ENCODE peak calls at places on chromosomes 6 and 20, in four cellular contexts. One of them, this sample, is unnamed.

GRCh38 chr6:170269873-170270541 is 20.9 kb downstream of the DLL1 start:
- DNase-seq in esophagus muscularis mucosa: no peak
- DNase-seq in suprapubic skin: no peak
- DNase-seq in stomach: no peak
- DNase-seq in this sample: no peak

GRCh38 chr20:25453035-25453810 is 45.8 kb downstream of the GINS1 start:
- DNase-seq in stomach: peak; percentile 21
- DNase-seq in esophagus muscularis mucosa: no peak
- DNase-seq in suprapubic skin: no peak
- DNase-seq in this sample: no peak

GRCh38 chr6:169807699-169808607 is 56.5 kb downstream of the ERMARD start:
- DNase-seq in esophagus muscularis mucosa: peak; percentile 70
- DNase-seq in stomach: no peak
- DNase-seq in suprapubic skin: no peak
- DNase-seq in this sample: no peak

GRCh38 chr6:69988458-69989126 is 122.2 kb downstream of the COL19A1 start:
- DNase-seq in esophagus muscularis mucosa: no peak
- DNase-seq in stomach: no peak
- DNase-seq in suprapubic skin: no peak
- DNase-seq in this sample: no peak

GRCh38 chr20:58712116-58712822 is 19.7 kb downstream of the NPEPL1 start:
- DNase-seq in stomach: peak; percentile 17
- DNase-seq in suprapubic skin: peak; percentile 49
- DNase-seq in esophagus muscularis mucosa: peak; percentile 60
- DNase-seq in this sample: no peak

GRCh38 chr20:47821481-47822100 is 36.3 kb upstream of the SULF2 start:
- DNase-seq in suprapubic skin: no peak
- DNase-seq in stomach: no peak
- DNase-seq in esophagus muscularis mucosa: no peak
- DNase-seq in this sample: no peak

GRCh38 chr6:154932562-154933027 is 62.5 kb upstream of the TIAM2 start:
- DNase-seq in esophagus muscularis mucosa: no peak
- DNase-seq in suprapubic skin: no peak
- DNase-seq in stomach: no peak
- DNase-seq in this sample: no peak

GRCh38 chr20:21133404-21133803 is 7.5 kb downstream of the KIZ start:
- DNase-seq in esophagus muscularis mucosa: peak; percentile 39
- DNase-seq in suprapubic skin: no peak
- DNase-seq in stomach: no peak
- DNase-seq in this sample: no peak

GRCh38 chr6:155201461-155202226 is 62.2 kb upstream of the CLDN20 start:
- DNase-seq in esophagus muscularis mucosa: no peak
- DNase-seq in stomach: no peak
- DNase-seq in suprapubic skin: no peak
- DNase-seq in this sample: no peak

GRCh38 chr6:16244869-16245451 is 6.6 kb downstream of the GMPR start:
- DNase-seq in stomach: no peak
- DNase-seq in suprapubic skin: no peak
- DNase-seq in esophagus muscularis mucosa: no peak
- DNase-seq in this sample: no peak

GRCh38 chr6:37308084-37308817 is 45.5 kb upstream of the RNF8 start:
- DNase-seq in esophagus muscularis mucosa: no peak
- DNase-seq in suprapubic skin: no peak
- DNase-seq in stomach: no peak
- DNase-seq in this sample: no peak

GRCh38 chr6:95866732-95867131 is 149.0 kb upstream of the FUT9 start:
- DNase-seq in suprapubic skin: no peak
- DNase-seq in esophagus muscularis mucosa: no peak
- DNase-seq in stomach: peak; percentile 41
- DNase-seq in this sample: no peak

GRCh38 chr6:1621328-1621701 is 11.6 kb downstream of the FOXC1 start:
- DNase-seq in suprapubic skin: peak; percentile 54
- DNase-seq in stomach: no peak
- DNase-seq in esophagus muscularis mucosa: no peak
- DNase-seq in this sample: peak; percentile 76

GRCh38 chr6:85464260-85464644 is 14.4 kb downstream of the NT5E start:
- DNase-seq in esophagus muscularis mucosa: peak; percentile 81
- DNase-seq in suprapubic skin: no peak
- DNase-seq in stomach: no peak
- DNase-seq in this sample: peak; percentile 26

GRCh38 chr20:63574829-63575720 is 1.0 kb upstream of the HELZ2 start:
- DNase-seq in esophagus muscularis mucosa: no peak
- DNase-seq in stomach: no peak
- DNase-seq in suprapubic skin: no peak
- DNase-seq in this sample: no peak

GRCh38 chr6:130982941-130983456 is 80.0 kb downstream of the EPB41L2 start:
- DNase-seq in suprapubic skin: no peak
- DNase-seq in esophagus muscularis mucosa: no peak
- DNase-seq in stomach: no peak
- DNase-seq in this sample: no peak

GRCh38 chr6:130978660-130979396 is 84.2 kb downstream of the EPB41L2 start:
- DNase-seq in esophagus muscularis mucosa: no peak
- DNase-seq in suprapubic skin: no peak
- DNase-seq in stomach: no peak
- DNase-seq in this sample: no peak

GRCh38 chr6:130982060-130982459 is 81.0 kb downstream of the EPB41L2 start:
- DNase-seq in esophagus muscularis mucosa: no peak
- DNase-seq in stomach: no peak
- DNase-seq in suprapubic skin: no peak
- DNase-seq in this sample: no peak

GRCh38 chr6:130980310-130981032 is 82.6 kb downstream of the EPB41L2 start:
- DNase-seq in stomach: no peak
- DNase-seq in suprapubic skin: no peak
- DNase-seq in esophagus muscularis mucosa: no peak
- DNase-seq in this sample: no peak

GRCh38 chr6:130981409-130981808 is 81.6 kb downstream of the EPB41L2 start:
- DNase-seq in suprapubic skin: no peak
- DNase-seq in stomach: no peak
- DNase-seq in esophagus muscularis mucosa: no peak
- DNase-seq in this sample: no peak
- TF ChIP-seq POLR2AphosphoS5 in suprapubic skin: no peak
- TF ChIP-seq POLR2AphosphoS5 in stomach: peak; percentile 9
- TF ChIP-seq POLR2AphosphoS5 in esophagus muscularis mucosa: no peak
- TF ChIP-seq POLR2AphosphoS5 in this sample: no peak

DNA sequence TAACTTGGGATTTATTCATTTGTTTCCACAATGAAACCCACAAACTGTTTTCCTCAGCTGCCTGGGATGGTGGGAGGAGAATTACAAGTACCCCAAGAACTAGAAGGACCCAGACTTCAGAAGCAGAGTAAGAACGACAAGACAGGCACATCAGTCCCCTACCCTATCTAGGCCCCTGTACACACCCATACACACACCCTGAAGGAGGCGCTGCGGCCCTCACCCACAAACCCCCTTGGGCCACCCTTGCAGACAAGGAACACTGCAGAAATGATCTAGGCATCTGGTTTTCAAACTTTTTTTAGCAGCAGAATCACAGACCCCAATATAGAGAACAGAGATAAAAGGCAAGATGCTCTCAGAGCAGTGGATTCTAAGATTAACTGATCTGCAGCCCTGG is 55.0 kb downstream of the TRERF1 start:
- DNase-seq in suprapubic skin: no peak
- DNase-seq in esophagus muscularis mucosa: no peak
- DNase-seq in stomach: no peak
- DNase-seq in this sample: no peak
- TF ChIP-seq EP300 in suprapubic skin: no peak
- TF ChIP-seq EP300 in esophagus muscularis mucosa: no peak
- TF ChIP-seq EP300 in stomach: no peak
- TF ChIP-seq EP300 in this sample: no peak

GRCh38 chr20:35171753-35172433 is at the start of gene PROCR:
- DNase-seq in suprapubic skin: peak; percentile 92
- DNase-seq in stomach: peak; percentile 72
- DNase-seq in esophagus muscularis mucosa: peak; percentile 98
- DNase-seq in this sample: peak; percentile 89
- TF ChIP-seq POLR2AphosphoS5 in suprapubic skin: no peak
- TF ChIP-seq POLR2AphosphoS5 in stomach: peak; percentile 55
- TF ChIP-seq POLR2AphosphoS5 in esophagus muscularis mucosa: no peak
- TF ChIP-seq POLR2AphosphoS5 in this sample: peak; percentile 73

GRCh38 chr6:111382476-111383294 is 100.3 kb downstream of the REV3L start:
- DNase-seq in suprapubic skin: no peak
- DNase-seq in esophagus muscularis mucosa: no peak
- DNase-seq in stomach: no peak
- DNase-seq in this sample: peak; percentile 43

GRCh38 chr6:111379302-111379701 is 103.7 kb downstream of the REV3L start:
- DNase-seq in esophagus muscularis mucosa: no peak
- DNase-seq in stomach: no peak
- DNase-seq in suprapubic skin: no peak
- DNase-seq in this sample: no peak

GRCh38 chr6:111379831-111380230 is 103.2 kb downstream of the REV3L start:
- DNase-seq in stomach: no peak
- DNase-seq in esophagus muscularis mucosa: no peak
- DNase-seq in suprapubic skin: no peak
- DNase-seq in this sample: no peak

GRCh38 chr6:111377558-111378120 is 105.4 kb downstream of the REV3L start:
- DNase-seq in esophagus muscularis mucosa: no peak
- DNase-seq in stomach: no peak
- DNase-seq in suprapubic skin: no peak
- DNase-seq in this sample: no peak

GRCh38 chr6:111381126-111381525 is 101.9 kb downstream of the REV3L start:
- DNase-seq in suprapubic skin: no peak
- DNase-seq in esophagus muscularis mucosa: no peak
- DNase-seq in stomach: no peak
- DNase-seq in this sample: no peak
- TF ChIP-seq EP300 in suprapubic skin: no peak
- TF ChIP-seq EP300 in esophagus muscularis mucosa: no peak
- TF ChIP-seq EP300 in stomach: no peak
- TF ChIP-seq EP300 in this sample: no peak